ENCODE peak calls at places on chromosomes 12 and 14, in eight cellular contexts. A is AG09309, D is neural progenitor cell, Q is foreskin fibroblast, K is tibial artery, R is astrocyte, I is H9, X is HFFc6. V is an unnamed sample.

GRCh38 chr12:132397152-132397933 is 68.0 kb upstream of the GALNT9 start:
- DNase-seq in A (no peak), D (no peak), Q (no peak), K (peak; percentile 9), R (no peak), I (no peak), X (no peak), V (no peak)

GRCh38 chr12:88309546-88309945 is 167.4 kb downstream of the TMTC3 start:
- DNase-seq in A (peak; percentile 55), D (no peak), Q (peak; percentile 73), K (no peak), R (peak; percentile 71), I (no peak), X (peak; percentile 63), V (no peak)

GRCh38 chr12:48286665-48287064 is 64.1 kb downstream of the ZNF641 start:
- DNase-seq in A (no peak), D (peak; percentile 29), Q (no peak), K (no peak), R (no peak), I (no peak), X (no peak), V (no peak)

GRCh38 chr14:84493779-84494178 is 1036.2 kb upstream of the FLRT2 start:
- DNase-seq in A (no peak), D (no peak), Q (no peak), K (no peak), R (peak; percentile 23), I (no peak), X (peak; percentile 7), V (no peak)

GRCh38 chr12:132593938-132594358 is 16.4 kb downstream of the LRCOL1 start:
- DNase-seq in A (peak; percentile 33), D (peak; percentile 97), Q (peak; percentile 94), K (peak; percentile 47), R (peak; percentile 90), I (peak; percentile 97), X (peak; percentile 81), V (peak; percentile 48)

GRCh38 chr12:54140958-54141388 is 47.8 kb downstream of the SMUG1 start:
- DNase-seq in A (no peak), D (peak; percentile 48), Q (no peak), K (peak; percentile 59), R (no peak), I (no peak), X (no peak), V (no peak)

GRCh38 chr12:62660763-62661162 is 194.1 kb downstream of the MON2 start:
- DNase-seq in A (peak; percentile 73), D (no peak), Q (peak; percentile 79), K (no peak), R (peak; percentile 78), I (no peak), X (peak; percentile 30), V (no peak)

GRCh38 chr14:75831455-75831854 is 150.3 kb downstream of the TGFB3 start:
- DNase-seq in A (no peak), D (no peak), Q (peak; percentile 72), K (no peak), R (peak; percentile 88), I (no peak), X (peak; percentile 30), V (no peak)

GRCh38 chr12:121866331-121866730 is 7.7 kb upstream of the HPD start:
- DNase-seq in A (no peak), D (no peak), Q (no peak), K (no peak), R (no peak), I (no peak), X (no peak), V (no peak)

GRCh38 chr12:12642916-12643315 is 31.2 kb downstream of the CREBL2 start:
- DNase-seq in A (no peak), D (no peak), Q (no peak), K (no peak), R (no peak), I (no peak), X (no peak), V (no peak)

GRCh38 chr14:101960225-101960624 is 4.1 kb upstream of the DYNC1H1 start:
- DNase-seq in A (no peak), D (peak; percentile 51), Q (no peak), K (no peak), R (no peak), I (peak; percentile 59), X (no peak), V (no peak)

GRCh38 chr12:69608114-69608513 is 2.6 kb downstream of the LRRC10 start:
- DNase-seq in A (no peak), D (no peak), Q (no peak), K (no peak), R (no peak), I (no peak), X (no peak), V (no peak)

GRCh38 chr12:132445884-132446471 is 44.0 kb upstream of the FBRSL1 start:
- DNase-seq in A (peak; percentile 11), D (peak; percentile 92), Q (peak; percentile 33), K (no peak), R (peak; percentile 32), I (peak; percentile 93), X (no peak), V (no peak)

GRCh38 chr14:56874375-56874774 is 64.1 kb upstream of the OTX2 start:
- DNase-seq in A (no peak), D (peak; percentile 73), Q (no peak), K (no peak), R (no peak), I (peak; percentile 68), X (no peak), V (no peak)

GRCh38 chr14:94048676-94049624 is 22.8 kb downstream of the OTUB2 start:
- DNase-seq in A (no peak), D (no peak), Q (no peak), K (no peak), R (no peak), I (peak; percentile 8), X (no peak), V (no peak)

GRCh38 chr12:56377310-56377988 is 14.8 kb upstream of the APOF start:
- DNase-seq in A (no peak), D (peak; percentile 16), Q (peak; percentile 29), K (no peak), R (no peak), I (peak; percentile 56), X (peak; percentile 30), V (no peak)

GRCh38 chr14:102499401-102500189 is 10.0 kb downstream of the ANKRD9 start:
- DNase-seq in A (no peak), D (no peak), Q (no peak), K (no peak), R (no peak), I (peak; percentile 27), X (no peak), V (no peak)

GRCh38 chr14:74207943-74208342 is 31.3 kb upstream of the VSX2 start:
- DNase-seq in A (no peak), D (peak; percentile 79), Q (no peak), K (no peak), R (no peak), I (peak; percentile 43), X (no peak), V (no peak)
- TF ChIP-seq CTCF in A (no peak), D (peak; percentile 73), Q (no peak), K (no peak), R (no peak), I (peak; percentile 80), X (peak; percentile 61), V (peak; percentile 26)

GRCh38 chr14:68463705-68464104 is 329.2 kb downstream of the ZFP36L1 start:
- DNase-seq in A (no peak), D (no peak), Q (no peak), K (no peak), R (no peak), I (no peak), X (no peak), V (no peak)

GRCh38 chr14:68463299-68463698 is 329.6 kb downstream of the ZFP36L1 start:
- DNase-seq in A (no peak), D (no peak), Q (no peak), K (no peak), R (no peak), I (no peak), X (no peak), V (no peak)

GRCh38 chr14:68461086-68461485 is 331.8 kb downstream of the ZFP36L1 start:
- DNase-seq in A (no peak), D (no peak), Q (no peak), K (no peak), R (no peak), I (no peak), X (no peak), V (no peak)

GRCh38 chr14:68464716-68465115 is 328.2 kb downstream of the ZFP36L1 start:
- DNase-seq in A (no peak), D (no peak), Q (peak; percentile 89), K (no peak), R (peak; percentile 82), I (no peak), X (peak; percentile 58), V (no peak)

GRCh38 chr14:68462683-68463082 is 330.2 kb downstream of the ZFP36L1 start:
- DNase-seq in A (no peak), D (no peak), Q (no peak), K (no peak), R (no peak), I (no peak), X (peak; percentile 22), V (no peak)
- TF ChIP-seq CTCF in A (peak; percentile 17), D (no peak), Q (peak; percentile 27), K (no peak), R (peak; percentile 37), I (peak; percentile 42), X (peak; percentile 68), V (no peak)

GRCh38 chr12:77720258-77720657 is 110.4 kb upstream of the NAV3 start:
- DNase-seq in A (no peak), D (peak; percentile 16), Q (no peak), K (no peak), R (no peak), I (no peak), X (peak; percentile 21), V (no peak)
- TF ChIP-seq CTCF in A (peak; percentile 38), D (peak; percentile 49), Q (peak; percentile 21), K (no peak), R (no peak), I (peak; percentile 53), X (peak; percentile 67), V (peak; percentile 4)

GRCh38 chr12:105107176-105107496 is 395 bp upstream of the WASHC4 start:
- DNase-seq in A (no peak), D (no peak), Q (no peak), K (no peak), R (peak; percentile 38), I (no peak), X (no peak), V (no peak)

GRCh38 chr12:105109465-105110212 is 2.1 kb downstream of the WASHC4 start:
- DNase-seq in A (no peak), D (no peak), Q (no peak), K (no peak), R (peak; percentile 46), I (no peak), X (peak; percentile 52), V (peak; percentile 62)

GRCh38 chr12:105107497-105108371 is at the start of gene WASHC4:
- DNase-seq in A (no peak), D (peak; percentile 97), Q (peak; percentile 92), K (peak; percentile 95), R (peak; percentile 72), I (peak; percentile 96), X (peak; percentile 87), V (peak; percentile 97)

GRCh38 chr12:105113094-105113493 is 5.6 kb downstream of the WASHC4 start:
- DNase-seq in A (no peak), D (no peak), Q (no peak), K (no peak), R (no peak), I (no peak), X (no peak), V (no peak)

DNA sequence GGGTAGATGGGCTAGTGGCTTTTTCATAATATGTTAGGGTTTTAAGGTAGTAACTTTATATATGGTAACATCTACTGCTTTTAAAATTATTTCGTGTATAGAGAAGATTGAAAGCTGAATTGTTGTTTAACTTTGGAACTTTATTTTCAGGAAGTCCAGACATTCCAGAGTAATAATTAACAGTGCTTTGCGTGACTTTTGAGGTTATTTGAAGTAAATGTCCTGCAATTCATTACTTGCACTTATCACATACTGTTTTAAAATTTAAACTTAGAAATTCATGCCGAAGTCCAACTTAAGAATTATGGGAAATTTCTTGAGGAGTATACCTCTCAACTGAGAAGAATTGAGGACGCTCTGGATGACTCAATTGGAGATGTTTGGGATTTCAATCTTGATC is 3.3 kb downstream of the WASHC4 start:
- DNase-seq in A (no peak), D (no peak), Q (no peak), K (no peak), R (no peak), I (no peak), X (no peak), V (no peak)
- TF ChIP-seq CTCF in A (no peak), D (no peak), Q (no peak), K (no peak), R (no peak), I (no peak), X (no peak), V (no peak)

V was measured in GM06990.